ENCODE peak calls at places on chromosomes 6 and 20, in six cellular contexts. I is transverse colon, X is brain microvascular endothelial cell, Y is neuronal stem cell, O is uterus, J is RWPE1. A is an unnamed sample.

GRCh38 chr6:46325561-46326525 is 155.1 kb upstream of the ENPP5 start:
- DNase-seq in I (no peak), X (peak; percentile 7), Y (no peak), O (no peak), J (no peak), A (no peak)

GRCh38 chr6:15157479-15157878 is 88.4 kb upstream of the JARID2 start:
- DNase-seq in I (no peak), X (no peak), Y (no peak), O (no peak), J (no peak), A (no peak)

GRCh38 chr6:2186516-2186915 is 58.9 kb downstream of the GMDS start:
- DNase-seq in I (no peak), X (no peak), Y (no peak), O (no peak), J (no peak), A (no peak)

GRCh38 chr20:62634330-62634967 is 7.9 kb upstream of the SLCO4A1 start:
- DNase-seq in I (no peak), X (no peak), Y (no peak), O (no peak), J (no peak), A (no peak)

GRCh38 chr6:136920858-136921520 is 1.1 kb upstream of the SLC35D3 start:
- DNase-seq in I (peak; percentile 39), X (no peak), Y (peak; percentile 27), O (no peak), J (peak; percentile 12), A (no peak)

GRCh38 chr6:3226422-3227362 is 761 bp downstream of the TUBB2B start:
- DNase-seq in I (no peak), X (no peak), Y (peak; percentile 71), O (peak; percentile 28), J (no peak), A (no peak)

GRCh38 chr20:60453847-60454246 is 495.6 kb downstream of the CDH26 start:
- DNase-seq in I (no peak), X (no peak), Y (peak; percentile 4), O (no peak), J (no peak), A (no peak)

GRCh38 chr20:47412073-47412472 is 55.6 kb upstream of the ZMYND8 start:
- DNase-seq in I (peak; percentile 30), X (no peak), Y (no peak), O (no peak), J (no peak), A (no peak)

GRCh38 chr6:91029211-91029610 is 442.3 kb upstream of the MAP3K7 start:
- DNase-seq in I (no peak), X (no peak), Y (no peak), O (no peak), J (no peak), A (no peak)

GRCh38 chr6:74690365-74690764 is 515.5 kb downstream of the COL12A1 start:
- DNase-seq in I (no peak), X (no peak), Y (no peak), O (no peak), J (no peak), A (no peak)

GRCh38 chr6:65707134-65707826 is at the start of gene EYS:
- DNase-seq in I (no peak), X (no peak), Y (no peak), O (no peak), J (no peak), A (no peak)

GRCh38 chr20:25000268-25000801 is 7.8 kb upstream of the APMAP start:
- DNase-seq in I (peak; percentile 38), X (peak; percentile 4), Y (no peak), O (peak; percentile 69), J (peak; percentile 91), A (peak; percentile 84)

GRCh38 chr20:53032021-53033001 is 60.2 kb downstream of the TSHZ2 start:
- DNase-seq in I (no peak), X (no peak), Y (no peak), O (peak; percentile 59), J (peak; percentile 87), A (peak; percentile 45)

GRCh38 chr20:37890643-37891042 is 12.3 kb upstream of the VSTM2L start:
- DNase-seq in I (no peak), X (no peak), Y (no peak), O (no peak), J (no peak), A (no peak)

GRCh38 chr6:166197361-166197760 is 29.7 kb upstream of the TBXT start:
- DNase-seq in I (no peak), X (no peak), Y (no peak), O (no peak), J (no peak), A (no peak)

GRCh38 chr6:26659042-26659359 is 545 bp downstream of the ZNF322 start:
- DNase-seq in I (no peak), X (no peak), Y (no peak), O (no peak), J (peak; percentile 10), A (no peak)

GRCh38 chr6:26657268-26657667 is 2.3 kb downstream of the ZNF322 start:
- DNase-seq in I (no peak), X (no peak), Y (no peak), O (no peak), J (no peak), A (no peak)

DNA sequence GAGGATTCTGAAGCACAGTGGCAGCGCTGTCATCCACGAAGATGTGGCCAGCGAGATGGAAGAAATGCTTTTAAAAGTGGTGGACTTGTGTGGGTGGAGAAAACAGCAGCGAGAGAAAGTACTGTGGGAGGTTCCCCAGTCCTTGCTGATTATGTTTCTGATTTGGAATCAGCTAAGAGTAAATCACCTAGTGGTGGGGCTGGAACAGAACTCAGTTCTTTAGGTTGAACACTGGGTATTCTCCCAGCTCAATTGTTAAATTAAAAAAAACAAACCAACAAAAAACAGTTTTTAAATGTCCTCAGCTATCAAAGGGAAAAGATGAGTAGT is 515 bp upstream of the ZNF322 start:
- DNase-seq in I (no peak), X (peak; percentile 34), Y (no peak), O (no peak), J (peak; percentile 41), A (no peak)
- H3K27ac ChIP-seq in I (peak overlapping the region; percentile 84), X (peak overlapping the region; percentile 58), Y (no peak overlapping the region), O (peak overlapping the region; percentile 91), J (peak overlapping the region; percentile 78), A (peak overlapping the region; percentile 74)

GRCh38 chr6:43999628-44000027 is 127.6 kb downstream of the MRPL14 start:
- DNase-seq in I (no peak), X (no peak), Y (no peak), O (no peak), J (no peak), A (no peak)

GRCh38 chr6:43996614-43997341 is 130.5 kb downstream of the MRPL14 start:
- DNase-seq in I (no peak), X (no peak), Y (no peak), O (no peak), J (no peak), A (no peak)

GRCh38 chr6:44000164-44000842 is 126.9 kb downstream of the MRPL14 start:
- DNase-seq in I (peak; percentile 60), X (no peak), Y (no peak), O (no peak), J (no peak), A (no peak)

GRCh38 chr6:43995137-43995536 is 132.1 kb downstream of the MRPL14 start:
- DNase-seq in I (no peak), X (no peak), Y (no peak), O (no peak), J (no peak), A (no peak)

DNA sequence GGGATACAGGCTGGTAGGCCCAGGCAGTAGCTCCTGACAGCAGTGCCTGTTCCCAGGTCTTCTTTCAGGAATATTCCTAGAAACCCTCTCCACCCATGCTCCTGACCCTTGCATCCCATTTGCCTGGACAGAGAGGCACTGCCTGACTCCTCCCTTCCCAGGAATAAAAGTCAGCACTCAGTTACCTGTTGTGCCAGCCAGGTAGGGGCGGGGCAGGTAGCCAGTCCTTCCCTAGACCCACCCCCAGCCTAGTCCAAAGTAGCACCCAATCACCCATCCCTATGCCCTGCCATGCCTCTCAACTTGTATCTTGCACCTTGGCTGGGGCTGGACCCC is 129.9 kb downstream of the MRPL14 start:
- DNase-seq in I (peak; percentile 57), X (no peak), Y (no peak), O (peak; percentile 11), J (no peak), A (no peak)
- H3K27ac ChIP-seq in I (no peak overlapping the region), X (no peak overlapping the region), Y (no peak overlapping the region), O (peak overlapping the region; percentile 83), J (no peak overlapping the region), A (no peak overlapping the region)

GRCh38 chr20:8981482-8981881 is 87.4 kb upstream of the PLCB4 start:
- DNase-seq in I (no peak), X (no peak), Y (no peak), O (no peak), J (no peak), A (no peak)

GRCh38 chr20:8986631-8987030 is 82.3 kb upstream of the PLCB4 start:
- DNase-seq in I (no peak), X (no peak), Y (no peak), O (no peak), J (no peak), A (no peak)

DNA sequence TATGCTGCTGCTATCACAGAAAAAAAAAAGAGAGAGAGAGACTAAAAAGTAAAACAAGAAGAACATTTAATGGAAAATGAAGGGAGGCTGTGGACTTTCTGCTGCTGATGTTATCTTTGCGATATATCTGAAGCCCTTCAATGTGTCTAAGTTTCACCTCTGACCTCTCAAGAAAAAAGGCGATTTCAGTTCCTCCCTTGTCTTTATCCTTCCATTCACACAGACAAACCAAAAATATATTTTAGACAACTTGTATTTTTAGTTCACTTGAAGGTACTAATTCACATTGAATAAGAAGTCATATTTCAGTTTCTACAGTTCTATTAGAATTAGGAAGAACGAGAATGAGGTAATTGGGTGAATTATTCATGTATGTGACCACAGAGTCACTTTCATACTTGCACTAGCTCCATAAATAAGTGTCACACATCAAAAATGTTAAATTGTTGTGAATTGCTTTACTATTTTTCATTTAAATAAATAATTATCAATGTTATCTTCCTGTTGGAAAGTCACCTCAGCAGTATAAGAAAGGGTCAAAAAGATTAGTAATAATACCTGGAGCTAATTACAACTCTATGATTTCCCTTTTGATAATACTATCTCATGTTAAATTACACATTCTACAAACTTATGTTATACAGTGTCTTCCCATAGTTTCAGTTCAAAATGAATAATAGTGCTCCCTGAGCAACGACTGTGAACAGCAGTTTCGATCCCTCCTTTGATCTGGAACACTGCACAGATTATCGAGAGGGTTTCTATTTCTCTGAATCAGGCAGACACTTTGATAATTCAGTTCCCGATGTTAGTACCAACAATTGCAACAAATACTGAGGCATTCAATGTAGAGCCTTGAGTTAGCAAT is 85.2 kb upstream of the PLCB4 start:
- DNase-seq in I (no peak), X (no peak), Y (no peak), O (no peak), J (no peak), A (no peak)
- H3K27ac ChIP-seq in I (no peak overlapping the region), X (no peak overlapping the region), Y (no peak overlapping the region), O (no peak overlapping the region), J (no peak overlapping the region), A (no peak overlapping the region)

GRCh38 chr6:17987576-17988421 is at the start of gene KIF13A:
- DNase-seq in I (peak; percentile 65), X (peak; percentile 35), Y (peak; percentile 48), O (peak; percentile 71), J (peak; percentile 54), A (no peak)
- H3K27ac ChIP-seq in I (peak within 1 kb of the TSS; percentile 98), X (peak within 1 kb of the TSS; percentile 51), Y (peak within 1 kb of the TSS; percentile 78), O (peak within 1 kb of the TSS; percentile 98), J (peak within 1 kb of the TSS; percentile 97), A (peak within 1 kb of the TSS; percentile 92)

A was measured in epithelial cell of prostate.